ENCODE peak calls at places on chromosomes 4 and X, in ten cellular contexts. One of them, this sample, is unnamed.

GRCh38 chr4:82500830-82501229 is 61.0 kb downstream of the TMEM150C start:
- DNase-seq in H7: peak
- DNase-seq in glutamatergic neuron: peak
- DNase-seq in AG09309: no peak
- DNase-seq in A549: no peak
- DNase-seq in dermis microvascular lymphatic vessel endothelial cell: no peak
- DNase-seq in CD4-positive, alpha-beta memory T cell: no peak
- DNase-seq in amniotic stem cell: no peak
- DNase-seq in endothelial cell: no peak
- DNase-seq in H4: no peak
- DNase-seq in this sample: peak

GRCh38 chrX:70133303-70134115 is at the start of gene IGBP1:
- DNase-seq in H7: peak
- DNase-seq in glutamatergic neuron: peak
- DNase-seq in AG09309: peak
- DNase-seq in A549: peak
- DNase-seq in dermis microvascular lymphatic vessel endothelial cell: peak
- DNase-seq in CD4-positive, alpha-beta memory T cell: peak
- DNase-seq in amniotic stem cell: peak
- DNase-seq in endothelial cell: peak
- DNase-seq in H4: peak
- DNase-seq in this sample: peak

GRCh38 chr4:3336389-3337356 is 43.9 kb downstream of the RGS12 start:
- DNase-seq in H7: no peak
- DNase-seq in glutamatergic neuron: no peak
- DNase-seq in AG09309: no peak
- DNase-seq in A549: no peak
- DNase-seq in dermis microvascular lymphatic vessel endothelial cell: no peak
- DNase-seq in CD4-positive, alpha-beta memory T cell: no peak
- DNase-seq in amniotic stem cell: no peak
- DNase-seq in endothelial cell: no peak
- DNase-seq in H4: no peak
- DNase-seq in this sample: no peak

GRCh38 chrX:1109580-1110119 is 102.8 kb downstream of the CRLF2 start:
- DNase-seq in H7: no peak
- DNase-seq in glutamatergic neuron: no peak
- DNase-seq in AG09309: no peak
- DNase-seq in A549: no peak
- DNase-seq in dermis microvascular lymphatic vessel endothelial cell: no peak
- DNase-seq in CD4-positive, alpha-beta memory T cell: no peak
- DNase-seq in amniotic stem cell: no peak
- DNase-seq in endothelial cell: no peak
- DNase-seq in H4: no peak
- DNase-seq in this sample: no peak

GRCh38 chrX:120242807-120243206 is 7.8 kb upstream of the ZBTB33 start:
- DNase-seq in H7: no peak
- DNase-seq in glutamatergic neuron: no peak
- DNase-seq in AG09309: no peak
- DNase-seq in A549: no peak
- DNase-seq in dermis microvascular lymphatic vessel endothelial cell: no peak
- DNase-seq in CD4-positive, alpha-beta memory T cell: no peak
- DNase-seq in amniotic stem cell: no peak
- DNase-seq in endothelial cell: no peak
- DNase-seq in H4: no peak
- DNase-seq in this sample: no peak

GRCh38 chr4:81913427-81913878 is 441.7 kb upstream of the RASGEF1B start:
- DNase-seq in H7: peak
- DNase-seq in glutamatergic neuron: peak
- DNase-seq in AG09309: no peak
- DNase-seq in A549: peak
- DNase-seq in dermis microvascular lymphatic vessel endothelial cell: peak
- DNase-seq in CD4-positive, alpha-beta memory T cell: peak
- DNase-seq in amniotic stem cell: no peak
- DNase-seq in endothelial cell: peak
- DNase-seq in H4: peak
- DNase-seq in this sample: peak

GRCh38 chr4:15451181-15451865 is 18.4 kb upstream of the CC2D2A start:
- DNase-seq in H7: no peak
- DNase-seq in glutamatergic neuron: no peak
- DNase-seq in AG09309: no peak
- DNase-seq in A549: no peak
- DNase-seq in dermis microvascular lymphatic vessel endothelial cell: no peak
- DNase-seq in CD4-positive, alpha-beta memory T cell: no peak
- DNase-seq in amniotic stem cell: no peak
- DNase-seq in endothelial cell: no peak
- DNase-seq in H4: peak
- DNase-seq in this sample: no peak

GRCh38 chr4:116055857-116056827 is 942.7 kb upstream of the NDST4 start:
- DNase-seq in H7: no peak
- DNase-seq in glutamatergic neuron: no peak
- DNase-seq in AG09309: no peak
- DNase-seq in A549: no peak
- DNase-seq in dermis microvascular lymphatic vessel endothelial cell: no peak
- DNase-seq in CD4-positive, alpha-beta memory T cell: no peak
- DNase-seq in amniotic stem cell: no peak
- DNase-seq in endothelial cell: no peak
- DNase-seq in H4: no peak
- DNase-seq in this sample: peak

GRCh38 chrX:110188701-110189558 is 129.0 kb downstream of the AMMECR1 start:
- DNase-seq in H7: no peak
- DNase-seq in glutamatergic neuron: no peak
- DNase-seq in AG09309: no peak
- DNase-seq in A549: no peak
- DNase-seq in dermis microvascular lymphatic vessel endothelial cell: peak
- DNase-seq in CD4-positive, alpha-beta memory T cell: no peak
- DNase-seq in amniotic stem cell: no peak
- DNase-seq in endothelial cell: no peak
- DNase-seq in H4: peak
- DNase-seq in this sample: no peak

GRCh38 chr4:4457803-4458550 is 71.1 kb downstream of the NSG1 start:
- DNase-seq in H7: no peak
- DNase-seq in glutamatergic neuron: no peak
- DNase-seq in AG09309: no peak
- DNase-seq in A549: no peak
- DNase-seq in dermis microvascular lymphatic vessel endothelial cell: no peak
- DNase-seq in CD4-positive, alpha-beta memory T cell: no peak
- DNase-seq in amniotic stem cell: no peak
- DNase-seq in endothelial cell: no peak
- DNase-seq in H4: no peak
- DNase-seq in this sample: no peak

GRCh38 chrX:123648028-123648810 is 84.6 kb downstream of the THOC2 start:
- DNase-seq in H7: peak
- DNase-seq in glutamatergic neuron: peak
- DNase-seq in AG09309: no peak
- DNase-seq in A549: peak
- DNase-seq in dermis microvascular lymphatic vessel endothelial cell: no peak
- DNase-seq in CD4-positive, alpha-beta memory T cell: no peak
- DNase-seq in amniotic stem cell: no peak
- DNase-seq in endothelial cell: peak
- DNase-seq in H4: peak
- DNase-seq in this sample: peak

GRCh38 chrX:56468441-56468840 is 95.0 kb upstream of the UBQLN2 start:
- DNase-seq in H7: no peak
- DNase-seq in glutamatergic neuron: no peak
- DNase-seq in AG09309: no peak
- DNase-seq in A549: no peak
- DNase-seq in dermis microvascular lymphatic vessel endothelial cell: no peak
- DNase-seq in CD4-positive, alpha-beta memory T cell: no peak
- DNase-seq in amniotic stem cell: no peak
- DNase-seq in endothelial cell: no peak
- DNase-seq in H4: no peak
- DNase-seq in this sample: no peak

GRCh38 chr4:74752798-74753197 is 41.5 kb downstream of the BTC start:
- DNase-seq in H7: no peak
- DNase-seq in glutamatergic neuron: no peak
- DNase-seq in AG09309: no peak
- DNase-seq in A549: no peak
- DNase-seq in dermis microvascular lymphatic vessel endothelial cell: no peak
- DNase-seq in CD4-positive, alpha-beta memory T cell: no peak
- DNase-seq in amniotic stem cell: no peak
- DNase-seq in endothelial cell: no peak
- DNase-seq in H4: no peak
- DNase-seq in this sample: no peak

GRCh38 chr4:107037188-107037587 is 1.1 kb upstream of the DKK2 start:
- DNase-seq in H7: peak
- DNase-seq in glutamatergic neuron: peak
- DNase-seq in AG09309: no peak
- DNase-seq in A549: no peak
- DNase-seq in dermis microvascular lymphatic vessel endothelial cell: no peak
- DNase-seq in CD4-positive, alpha-beta memory T cell: no peak
- DNase-seq in amniotic stem cell: no peak
- DNase-seq in endothelial cell: peak
- DNase-seq in H4: peak
- DNase-seq in this sample: no peak

GRCh38 chr4:1345905-1346780 is 865 bp upstream of the UVSSA start:
- DNase-seq in H7: peak
- DNase-seq in glutamatergic neuron: peak
- DNase-seq in AG09309: no peak
- DNase-seq in A549: peak
- DNase-seq in dermis microvascular lymphatic vessel endothelial cell: no peak
- DNase-seq in CD4-positive, alpha-beta memory T cell: peak
- DNase-seq in amniotic stem cell: no peak
- DNase-seq in endothelial cell: peak
- DNase-seq in H4: peak
- DNase-seq in this sample: peak

GRCh38 chr4:39699676-39700409 is 1.9 kb downstream of the UBE2K start:
- DNase-seq in H7: no peak
- DNase-seq in glutamatergic neuron: no peak
- DNase-seq in AG09309: no peak
- DNase-seq in A549: no peak
- DNase-seq in dermis microvascular lymphatic vessel endothelial cell: peak
- DNase-seq in CD4-positive, alpha-beta memory T cell: no peak
- DNase-seq in amniotic stem cell: no peak
- DNase-seq in endothelial cell: no peak
- DNase-seq in H4: peak
- DNase-seq in this sample: peak

GRCh38 chr4:53767503-53767902 is 176.2 kb upstream of the LNX1 start:
- DNase-seq in H7: no peak
- DNase-seq in glutamatergic neuron: no peak
- DNase-seq in AG09309: peak
- DNase-seq in A549: no peak
- DNase-seq in dermis microvascular lymphatic vessel endothelial cell: no peak
- DNase-seq in CD4-positive, alpha-beta memory T cell: no peak
- DNase-seq in amniotic stem cell: no peak
- DNase-seq in endothelial cell: no peak
- DNase-seq in H4: no peak
- DNase-seq in this sample: no peak

GRCh38 chr4:14743172-14743571 is 259.1 kb upstream of the CPEB2 start:
- DNase-seq in H7: no peak
- DNase-seq in glutamatergic neuron: no peak
- DNase-seq in AG09309: no peak
- DNase-seq in A549: no peak
- DNase-seq in dermis microvascular lymphatic vessel endothelial cell: no peak
- DNase-seq in CD4-positive, alpha-beta memory T cell: no peak
- DNase-seq in amniotic stem cell: no peak
- DNase-seq in endothelial cell: no peak
- DNase-seq in H4: no peak
- DNase-seq in this sample: no peak

GRCh38 chr4:21795091-21795490 is 153.5 kb downstream of the KCNIP4 start:
- DNase-seq in H7: no peak
- DNase-seq in glutamatergic neuron: no peak
- DNase-seq in AG09309: no peak
- DNase-seq in A549: no peak
- DNase-seq in dermis microvascular lymphatic vessel endothelial cell: no peak
- DNase-seq in CD4-positive, alpha-beta memory T cell: no peak
- DNase-seq in amniotic stem cell: no peak
- DNase-seq in endothelial cell: no peak
- DNase-seq in H4: peak
- DNase-seq in this sample: no peak

GRCh38 chr4:169027663-169028062 is 17.6 kb upstream of the CBR4 start:
- DNase-seq in H7: no peak
- DNase-seq in glutamatergic neuron: no peak
- DNase-seq in AG09309: no peak
- DNase-seq in A549: no peak
- DNase-seq in dermis microvascular lymphatic vessel endothelial cell: no peak
- DNase-seq in CD4-positive, alpha-beta memory T cell: no peak
- DNase-seq in amniotic stem cell: no peak
- DNase-seq in endothelial cell: no peak
- DNase-seq in H4: no peak
- DNase-seq in this sample: no peak

GRCh38 chr4:35138449-35138848 is 1105.9 kb downstream of the ARAP2 start:
- DNase-seq in H7: no peak
- DNase-seq in glutamatergic neuron: no peak
- DNase-seq in AG09309: no peak
- DNase-seq in A549: no peak
- DNase-seq in dermis microvascular lymphatic vessel endothelial cell: no peak
- DNase-seq in CD4-positive, alpha-beta memory T cell: no peak
- DNase-seq in amniotic stem cell: no peak
- DNase-seq in endothelial cell: no peak
- DNase-seq in H4: no peak
- DNase-seq in this sample: no peak

GRCh38 chr4:113153529-113154101 is 104.2 kb downstream of the ANK2 start:
- DNase-seq in H7: no peak
- DNase-seq in glutamatergic neuron: no peak
- DNase-seq in AG09309: no peak
- DNase-seq in A549: peak
- DNase-seq in dermis microvascular lymphatic vessel endothelial cell: no peak
- DNase-seq in CD4-positive, alpha-beta memory T cell: no peak
- DNase-seq in amniotic stem cell: no peak
- DNase-seq in endothelial cell: no peak
- DNase-seq in H4: no peak
- DNase-seq in this sample: no peak

GRCh38 chr4:108950158-108950915 is 187.5 kb upstream of the ETNPPL start:
- DNase-seq in H7: no peak
- DNase-seq in glutamatergic neuron: no peak
- DNase-seq in AG09309: no peak
- DNase-seq in A549: no peak
- DNase-seq in dermis microvascular lymphatic vessel endothelial cell: no peak
- DNase-seq in CD4-positive, alpha-beta memory T cell: no peak
- DNase-seq in amniotic stem cell: no peak
- DNase-seq in endothelial cell: no peak
- DNase-seq in H4: no peak
- DNase-seq in this sample: no peak

GRCh38 chrX:85111347-85111746 is 107.7 kb downstream of the APOOL start:
- DNase-seq in H7: no peak
- DNase-seq in glutamatergic neuron: no peak
- DNase-seq in AG09309: no peak
- DNase-seq in A549: no peak
- DNase-seq in dermis microvascular lymphatic vessel endothelial cell: no peak
- DNase-seq in CD4-positive, alpha-beta memory T cell: no peak
- DNase-seq in amniotic stem cell: no peak
- DNase-seq in endothelial cell: no peak
- DNase-seq in H4: no peak
- DNase-seq in this sample: no peak

GRCh38 chr4:89800012-89800516 is 36.9 kb downstream of the SNCA start:
- DNase-seq in H7: no peak
- DNase-seq in glutamatergic neuron: no peak
- DNase-seq in AG09309: no peak
- DNase-seq in A549: no peak
- DNase-seq in dermis microvascular lymphatic vessel endothelial cell: peak
- DNase-seq in CD4-positive, alpha-beta memory T cell: no peak
- DNase-seq in amniotic stem cell: no peak
- DNase-seq in endothelial cell: no peak
- DNase-seq in H4: peak
- DNase-seq in this sample: no peak

This sample was measured in NCI-H146.